ENCODE peak calls at places on chromosomes 3 and 15, in eight cellular contexts. H is astrocyte; J is CD4-positive, alpha-beta memory T cell; Y is heart right ventricle; G is suprapubic skin; A is GM23338; M is endodermal cell; E is A549. T is an unnamed sample.
A peak's percentile ranks its signal among the peaks of the same experiment; 100 is the strongest.

GRCh38 chr15:98789020-98789419 is 140.7 kb downstream of the IGF1R start:
- DNase-seq in M (no peak), J (no peak), E (no peak), G (no peak), H (no peak), Y (no peak), A (no peak), T (no peak)

GRCh38 chr15:41919201-41919820 is 25.5 kb upstream of the SPTBN5 start:
- DNase-seq in A (no peak), H (no peak), M (no peak), J (no peak), Y (no peak), G (peak; percentile 63), E (no peak), T (no peak)

GRCh38 chr3:164360738-164361376 is 717.4 kb downstream of the SI start:
- DNase-seq in Y (no peak), J (no peak), M (no peak), A (no peak), E (no peak), H (no peak), G (no peak), T (no peak)

GRCh38 chr3:79521221-79521848 is 246.5 kb downstream of the ROBO1 start:
- DNase-seq in Y (no peak), A (peak; percentile 72), G (no peak), H (peak; percentile 14), E (peak; percentile 55), M (no peak), J (no peak), T (peak; percentile 27)

GRCh38 chr3:23442598-23443383 is 239.7 kb downstream of the UBE2E2 start:
- DNase-seq in M (no peak), G (no peak), E (no peak), A (peak; percentile 66), H (peak; percentile 31), Y (no peak), J (no peak), T (no peak)

GRCh38 chr15:99976811-99977271 is 243.6 kb upstream of the LYSMD4 start:
- DNase-seq in G (no peak), H (peak; percentile 66), E (peak; percentile 28), J (no peak), A (no peak), M (no peak), Y (no peak), T (no peak)

GRCh38 chr3:142926368-142926944 is 37.0 kb downstream of the PAQR9 start:
- DNase-seq in M (no peak), E (no peak), J (no peak), H (no peak), G (no peak), A (no peak), Y (no peak), T (no peak)

GRCh38 chr3:134457331-134458125 is 28.3 kb downstream of the ANAPC13 start:
- DNase-seq in J (no peak), H (no peak), G (no peak), Y (no peak), M (peak; percentile 36), E (no peak), A (no peak), T (no peak)

GRCh38 chr15:63509933-63510547 is 5.6 kb downstream of the USP3 start:
- DNase-seq in J (no peak), G (no peak), A (no peak), M (no peak), E (no peak), Y (no peak), H (peak; percentile 78), T (no peak)

GRCh38 chr15:47485419-47485818 is 231.9 kb upstream of the SEMA6D start:
- DNase-seq in J (no peak), A (no peak), E (no peak), M (no peak), Y (no peak), G (no peak), H (no peak), T (no peak)

GRCh38 chr3:159654183-159655134 is 334.2 kb upstream of the IL12A start:
- DNase-seq in G (no peak), Y (peak; percentile 13), J (no peak), H (peak; percentile 5), M (no peak), A (no peak), E (no peak), T (no peak)

GRCh38 chr3:16807981-16808380 is 76.8 kb upstream of the PLCL2 start:
- DNase-seq in A (no peak), M (no peak), H (no peak), G (no peak), J (no peak), Y (no peak), E (no peak), T (no peak)

GRCh38 chr15:34952481-34952880 is 17.1 kb downstream of the AQR start:
- DNase-seq in M (no peak), A (no peak), E (no peak), G (no peak), H (no peak), J (no peak), Y (no peak), T (no peak)

GRCh38 chr15:67067161-67067853 is 1.9 kb downstream of the SMAD3 start:
- DNase-seq in M (peak; percentile 71), J (no peak), G (no peak), H (no peak), Y (peak; percentile 18), A (peak; percentile 81), E (no peak), T (no peak)

DNA sequence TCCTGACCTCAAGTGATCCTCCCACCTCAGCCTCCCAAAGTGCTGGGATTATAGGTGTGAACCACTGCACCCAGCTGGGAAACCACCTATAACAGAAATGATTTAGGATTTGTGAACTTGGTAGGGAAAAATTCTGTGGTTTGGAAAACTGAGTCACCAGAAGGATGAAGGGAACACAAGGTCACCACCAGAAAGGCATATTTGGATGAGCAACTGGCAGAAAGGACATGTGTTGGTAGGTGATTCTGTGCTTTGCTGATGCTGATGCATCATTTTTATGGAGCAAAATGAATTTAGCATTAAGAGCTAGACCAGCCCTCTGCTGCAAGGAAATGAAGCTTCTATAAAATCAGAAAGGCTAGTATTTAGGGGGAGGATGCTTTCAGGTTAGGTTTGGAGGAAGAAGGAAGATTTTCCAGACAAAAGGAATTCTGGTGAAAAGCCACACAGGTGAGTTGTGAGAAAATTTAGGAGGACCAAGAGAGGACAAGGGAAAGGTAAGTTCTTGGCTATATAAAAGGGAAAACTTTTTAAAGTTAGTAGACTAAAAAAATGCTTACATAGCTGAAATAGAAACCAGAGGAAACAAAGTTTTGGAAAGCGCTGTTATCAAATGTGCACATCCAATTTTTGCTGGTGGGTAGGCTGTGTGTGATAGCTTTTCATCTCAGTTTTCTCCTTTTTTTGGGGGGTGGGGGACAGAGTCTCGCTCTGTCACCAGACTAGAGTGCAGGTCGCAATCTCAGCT is 3.6 kb downstream of the PXK start:
- DNase-seq in H (peak; percentile 79), A (no peak), G (no peak), E (no peak), J (no peak), Y (no peak), M (no peak), T (no peak)
- H3K4me1 ChIP-seq in H (peaks cover 28% of the 10 kb centered on the region), A (peaks cover 11% of the 10 kb centered on the region), G (peaks cover 40% of the 10 kb centered on the region), E (peaks cover 24% of the 10 kb centered on the region), J (peaks cover 30% of the 10 kb centered on the region), Y (peaks cover 19% of the 10 kb centered on the region), M (no peaks in the 10 kb centered on the region), T (no peaks in the 10 kb centered on the region)

GRCh38 chr3:165749817-165750216 is 87.4 kb downstream of the BCHE start:
- DNase-seq in J (no peak), H (no peak), M (no peak), E (no peak), A (no peak), Y (no peak), G (no peak), T (no peak)

GRCh38 chr3:165746874-165747273 is 90.3 kb downstream of the BCHE start:
- DNase-seq in A (no peak), Y (no peak), H (no peak), M (no peak), E (no peak), G (no peak), J (no peak), T (no peak)

GRCh38 chr3:165751654-165752053 is 85.6 kb downstream of the BCHE start:
- DNase-seq in A (peak; percentile 8), G (no peak), E (no peak), J (no peak), M (no peak), H (no peak), Y (no peak), T (no peak)

GRCh38 chr3:165749241-165749640 is 88.0 kb downstream of the BCHE start:
- DNase-seq in J (no peak), M (no peak), A (no peak), E (no peak), Y (no peak), H (no peak), G (no peak), T (no peak)

DNA sequence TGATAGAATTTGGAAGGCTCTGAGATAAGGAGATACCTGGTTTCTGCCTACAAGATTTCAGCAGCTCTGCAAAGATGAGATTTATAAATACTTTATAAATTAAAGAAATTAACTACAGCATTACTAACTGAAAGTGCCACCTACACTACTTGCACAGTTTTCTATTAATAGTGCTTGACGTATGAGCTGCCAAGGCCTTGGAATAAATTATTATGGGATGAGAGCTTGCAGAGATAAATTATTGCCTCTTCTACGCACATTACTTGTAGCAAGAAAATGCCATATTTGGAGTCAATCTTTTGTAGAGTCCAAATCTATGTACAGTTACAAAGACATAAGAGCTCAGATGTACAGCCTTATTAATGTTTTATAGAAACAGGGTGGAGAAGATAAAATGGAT is 89.1 kb downstream of the BCHE start:
- DNase-seq in G (no peak), M (no peak), E (no peak), A (no peak), Y (no peak), H (no peak), J (no peak), T (no peak)
- H3K27ac ChIP-seq in G (no peak overlapping the region), M (no peak overlapping the region), E (no peak overlapping the region), A (no peak overlapping the region), Y (no peak overlapping the region), H (no peak overlapping the region), J (no peak overlapping the region), T (no peak overlapping the region)

DNA sequence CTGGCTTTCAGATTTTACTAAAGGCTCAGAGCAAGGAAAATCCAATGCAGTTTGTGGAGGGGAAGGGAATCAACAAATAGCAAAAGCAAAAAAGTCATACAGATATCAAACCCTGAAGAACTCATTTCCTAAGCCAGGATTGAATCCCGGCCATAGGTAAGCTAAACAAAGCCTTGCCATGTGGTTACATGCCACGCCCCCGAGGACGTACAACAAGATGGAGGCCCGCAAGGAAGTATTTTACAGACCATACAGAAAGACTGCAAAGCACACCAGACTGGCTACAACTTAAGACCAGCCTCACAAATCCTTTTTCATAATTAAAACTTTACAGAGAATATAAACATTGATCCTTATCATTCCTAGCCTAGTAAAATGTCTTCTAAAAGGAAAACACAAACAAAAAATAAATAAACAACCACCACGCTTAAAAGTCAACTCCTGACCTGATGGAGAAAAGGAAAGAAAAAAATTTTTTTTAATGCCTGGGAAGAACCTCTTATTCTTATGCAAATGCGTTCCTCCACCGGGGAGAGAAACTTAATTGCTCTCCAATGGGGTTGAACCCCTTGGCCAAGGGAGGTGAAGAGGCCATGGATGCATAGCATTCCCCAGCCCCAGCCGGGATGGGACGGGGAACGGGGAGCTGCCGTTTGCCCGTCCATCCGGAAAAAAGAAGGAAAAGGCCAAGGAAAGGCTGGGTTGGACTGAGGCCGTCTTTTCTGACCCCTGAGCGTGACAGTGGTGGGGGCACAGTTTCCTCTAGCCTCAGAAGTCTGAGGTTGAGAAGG is 39.3 kb downstream of the IL1RAP start:
- DNase-seq in A (peak; percentile 90), H (no peak), M (peak; percentile 90), Y (no peak), G (no peak), E (no peak), J (peak; percentile 19), T (peak; percentile 54)
- H3K4me1 ChIP-seq in A (peaks cover 17% of the 10 kb centered on the region), H (no peaks in the 10 kb centered on the region), M (no peaks in the 10 kb centered on the region), Y (no peaks in the 10 kb centered on the region), G (no peaks in the 10 kb centered on the region), E (no peaks in the 10 kb centered on the region), J (no peaks in the 10 kb centered on the region), T (no peaks in the 10 kb centered on the region)

GRCh38 chr3:50122661-50123391 is 32.3 kb upstream of the SEMA3F start:
- DNase-seq in Y (no peak), E (no peak), J (no peak), G (peak; percentile 63), H (no peak), A (no peak), M (no peak), T (no peak)
- H3K27ac ChIP-seq in Y (no peak overlapping the region), E (no peak overlapping the region), J (no peak overlapping the region), G (no peak overlapping the region), H (no peak overlapping the region), A (no peak overlapping the region), M (no peak overlapping the region), T (no peak overlapping the region)